ENCODE peak calls at places on chromosomes 13 and 19, in nine cellular contexts. H, P, O, A, G, W, L, U and M are unnamed samples.
A peak's percentile ranks its signal among the peaks of the same experiment; 100 is the strongest.

GRCh38 chr19:38388310-38389100 is at the start of gene SPRED3:
- DNase-seq in H (no peak), P (no peak), O (no peak), A (peak; percentile 42), G (peak; percentile 61), W (peak; percentile 42), L (peak; percentile 33), U (no peak), M (peak; percentile 70)

GRCh38 chr19:17761148-17761547 is 9.9 kb downstream of the FCHO1 start:
- DNase-seq in H (no peak), P (no peak), O (no peak), A (no peak), G (no peak), W (no peak), L (no peak), U (no peak), M (no peak)

GRCh38 chr13:28526876-28527275 is 31.9 kb upstream of the FLT1 start:
- DNase-seq in H (no peak), P (no peak), O (no peak), A (no peak), G (no peak), W (no peak), L (no peak), U (no peak), M (no peak)

GRCh38 chr19:459724-460511 is 915 bp downstream of the SHC2 start:
- DNase-seq in H (peak; percentile 92), P (peak; percentile 15), O (no peak), A (peak; percentile 60), G (peak; percentile 8), W (peak; percentile 71), L (peak; percentile 71), U (no peak), M (peak; percentile 92)

GRCh38 chr13:74816737-74817136 is 665.2 kb downstream of the TBC1D4 start:
- DNase-seq in H (no peak), P (no peak), O (no peak), A (no peak), G (peak; percentile 12), W (no peak), L (no peak), U (no peak), M (no peak)

GRCh38 chr13:39385154-39385553 is 217.8 kb downstream of the LHFPL6 start:
- DNase-seq in H (no peak), P (no peak), O (no peak), A (no peak), G (no peak), W (no peak), L (no peak), U (no peak), M (no peak)

GRCh38 chr19:39362682-39363657 is 20.7 kb downstream of the SAMD4B start:
- DNase-seq in H (no peak), P (peak; percentile 70), O (peak; percentile 58), A (no peak), G (peak; percentile 63), W (no peak), L (no peak), U (no peak), M (no peak)

GRCh38 chr19:4233282-4233853 is 4.0 kb downstream of the EBI3 start:
- DNase-seq in H (peak; percentile 65), P (peak; percentile 41), O (no peak), A (peak; percentile 76), G (no peak), W (peak; percentile 48), L (peak; percentile 71), U (no peak), M (peak; percentile 83)

GRCh38 chr13:35566340-35566739 is 89.9 kb upstream of the MAB21L1 start:
- DNase-seq in H (no peak), P (no peak), O (no peak), A (no peak), G (peak; percentile 6), W (no peak), L (no peak), U (no peak), M (no peak)

GRCh38 chr19:48940902-48941301 is 7.4 kb downstream of the DHDH start:
- DNase-seq in H (no peak), P (no peak), O (no peak), A (no peak), G (no peak), W (no peak), L (no peak), U (no peak), M (no peak)

GRCh38 chr13:110877737-110878136 is 37.1 kb downstream of the ANKRD10 start:
- DNase-seq in H (no peak), P (no peak), O (no peak), A (peak; percentile 1), G (no peak), W (no peak), L (no peak), U (no peak), M (no peak)
- TF ChIP-seq CTCF in H (no peak), P (no peak), O (no peak), A (no peak), G (no peak), W (no peak), L (no peak), U (no peak), M (no peak)

DNA sequence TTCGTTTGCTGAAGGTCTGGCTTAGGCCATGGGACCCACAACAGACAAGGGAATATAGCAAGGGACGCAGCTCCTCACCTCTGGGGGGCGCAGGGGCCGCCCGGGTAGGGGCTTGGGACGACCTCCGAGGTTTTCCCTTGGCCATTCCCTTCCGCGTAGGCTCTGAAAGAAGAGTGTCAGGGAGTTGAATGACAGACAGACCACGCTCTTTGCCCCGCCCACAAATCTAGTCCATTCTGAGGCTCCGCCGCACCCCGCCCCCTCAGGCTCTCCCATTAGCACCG is 11.4 kb upstream of the ZNF414 start:
- DNase-seq in H (no peak), P (no peak), O (no peak), A (no peak), G (no peak), W (no peak), L (no peak), U (no peak), M (no peak)
- TF ChIP-seq CTCF in H (no peak), P (no peak), O (no peak), A (no peak), G (peak; percentile 39), W (peak; percentile 39), L (peak; percentile 35), U (no peak), M (peak; percentile 52)

GRCh38 chr19:2392366-2392765 is 32.3 kb downstream of the TMPRSS9 start:
- DNase-seq in H (no peak), P (no peak), O (no peak), A (no peak), G (no peak), W (no peak), L (no peak), U (no peak), M (no peak)

GRCh38 chr19:2389594-2389993 is 29.5 kb downstream of the TMPRSS9 start:
- DNase-seq in H (no peak), P (no peak), O (no peak), A (no peak), G (no peak), W (no peak), L (no peak), U (no peak), M (no peak)

GRCh38 chr19:2394054-2394668 is 33.2 kb downstream of the TIMM13 start:
- DNase-seq in H (no peak), P (no peak), O (no peak), A (peak; percentile 69), G (no peak), W (no peak), L (no peak), U (peak; percentile 38), M (no peak)

GRCh38 chr19:2394669-2395292 is 32.6 kb downstream of the TIMM13 start:
- DNase-seq in H (no peak), P (no peak), O (no peak), A (no peak), G (no peak), W (no peak), L (no peak), U (peak; percentile 38), M (no peak)

DNA sequence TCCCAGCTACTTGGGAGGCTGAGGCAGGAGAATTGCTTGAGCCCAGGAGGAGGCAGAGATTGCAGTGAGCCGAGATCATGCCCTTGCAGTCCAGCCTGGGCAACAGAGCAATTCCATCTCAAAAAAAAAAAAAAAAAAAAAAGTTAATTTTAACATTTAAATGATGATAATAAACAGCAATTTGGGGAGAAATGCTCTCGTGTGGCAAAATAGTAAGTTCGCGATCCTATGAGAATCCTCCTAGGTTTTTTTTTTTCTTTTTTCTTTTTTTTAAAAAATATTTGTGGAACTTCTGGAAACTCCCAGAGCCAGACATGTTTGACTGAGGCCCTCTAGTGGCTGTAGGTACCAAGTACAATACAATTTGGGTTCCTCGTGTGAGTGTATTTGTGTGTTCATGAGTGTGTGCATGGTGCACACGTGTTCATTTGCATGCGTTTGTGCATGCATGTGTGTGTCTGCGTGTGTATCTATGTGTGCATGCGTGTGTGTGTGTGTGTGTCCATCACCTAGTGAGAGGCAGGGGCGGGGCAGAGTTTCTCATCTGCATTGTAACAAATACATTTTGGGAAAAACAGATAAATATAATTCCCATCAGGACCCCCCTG is 31.2 kb downstream of the TMPRSS9 start:
- DNase-seq in H (no peak), P (peak; percentile 87), O (no peak), A (peak; percentile 74), G (peak; percentile 77), W (no peak), L (peak; percentile 26), U (peak; percentile 21), M (no peak)
- TF ChIP-seq CTCF in H (peak; percentile 74), P (peak; percentile 74), O (peak; percentile 75), A (peak; percentile 65), G (peak; percentile 80), W (peak; percentile 68), L (peak; percentile 80), U (peak; percentile 77), M (peak; percentile 79)

GRCh38 chr13:44879452-44880058 is 109.7 kb downstream of the NUFIP1 start:
- DNase-seq in H (no peak), P (peak; percentile 80), O (no peak), A (peak; percentile 42), G (peak; percentile 75), W (no peak), L (no peak), U (peak; percentile 8), M (no peak)
- TF ChIP-seq CTCF in H (peak; percentile 27), P (peak; percentile 67), O (peak; percentile 38), A (peak; percentile 18), G (peak; percentile 71), W (no peak), L (peak; percentile 33), U (peak; percentile 59), M (peak; percentile 34)

DNA sequence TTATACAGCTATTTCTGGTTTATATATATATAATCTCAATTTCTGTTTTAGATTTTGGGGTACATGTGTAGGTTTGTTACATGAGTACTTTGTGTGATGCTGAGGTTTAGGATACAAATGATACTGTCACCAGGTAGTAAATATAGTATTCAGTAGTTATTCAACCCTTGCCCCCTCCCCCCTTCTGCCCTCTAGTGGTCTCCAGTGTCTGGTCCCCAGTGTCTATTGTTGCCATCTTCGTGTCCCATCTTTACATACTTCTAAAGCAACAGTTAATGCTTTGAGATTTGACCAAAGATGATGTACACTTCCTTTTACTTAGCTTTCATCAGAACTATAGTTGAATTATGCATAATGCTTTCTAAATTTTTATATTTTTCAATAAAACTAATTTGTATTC is 1623.4 kb upstream of the PRR20A start:
- DNase-seq in H (no peak), P (no peak), O (no peak), A (no peak), G (no peak), W (no peak), L (peak; percentile 6), U (no peak), M (no peak)
- TF ChIP-seq CTCF in H (no peak), P (no peak), O (no peak), A (no peak), G (no peak), W (no peak), L (peak; percentile 31), U (no peak), M (peak; percentile 29)

GRCh38 chr13:108728370-108728769 is 99.0 kb downstream of the MYO16 start:
- DNase-seq in H (no peak), P (no peak), O (no peak), A (no peak), G (no peak), W (no peak), L (peak; percentile 9), U (no peak), M (no peak)
- TF ChIP-seq CTCF in H (no peak), P (no peak), O (no peak), A (no peak), G (no peak), W (no peak), L (no peak), U (peak; percentile 19), M (no peak)